ENCODE peak calls at places on chromosomes 12 and 14, in four cellular contexts. J is A172, W is AG10803, K is cardiac muscle cell. A is an unnamed sample.

GRCh38 chr14:51691176-51691575 is 39.5 kb downstream of the FRMD6 start:
- DNase-seq in J (no peak), W (peak), K (no peak), A (no peak)

GRCh38 chr14:103259801-103260628 is 74.0 kb upstream of the EIF5 start:
- DNase-seq in J (no peak), W (no peak), K (no peak), A (no peak)

GRCh38 chr12:132617822-132618682 is 524 bp upstream of the P2RX2 start:
- DNase-seq in J (no peak), W (no peak), K (no peak), A (no peak)

GRCh38 chr14:74296037-74296467 is 6.7 kb downstream of the ABCD4 start:
- DNase-seq in J (no peak), W (no peak), K (no peak), A (no peak)

GRCh38 chr12:13091831-13092230 is 11.6 kb downstream of the GSG1 start:
- DNase-seq in J (no peak), W (no peak), K (no peak), A (no peak)

GRCh38 chr14:42299692-42300091 is 693.0 kb downstream of the LRFN5 start:
- DNase-seq in J (peak), W (no peak), K (no peak), A (no peak)

GRCh38 chr12:67148265-67148664 is 120.9 kb upstream of the CAND1 start:
- DNase-seq in J (no peak), W (no peak), K (no peak), A (peak)

GRCh38 chr14:45290547-45290946 is 37.5 kb upstream of the MIS18BP1 start:
- DNase-seq in J (no peak), W (no peak), K (no peak), A (no peak)

GRCh38 chr12:26878661-26879119 is 45.7 kb upstream of the ITPR2 start:
- DNase-seq in J (no peak), W (peak), K (no peak), A (no peak)

GRCh38 chr12:132349501-132350131 is 20.2 kb upstream of the GALNT9 start:
- DNase-seq in J (no peak), W (no peak), K (no peak), A (no peak)

GRCh38 chr12:46164186-46164585 is 104.7 kb downstream of the SLC38A1 start:
- DNase-seq in J (no peak), W (no peak), K (no peak), A (peak)

GRCh38 chr14:90536511-90537191 is 139.8 kb downstream of the CALM1 start:
- DNase-seq in J (no peak), W (no peak), K (no peak), A (no peak)

GRCh38 chr14:68346540-68347232 is 446.2 kb downstream of the ZFP36L1 start:
- DNase-seq in J (no peak), W (no peak), K (no peak), A (no peak)

GRCh38 chr14:80705241-80705980 is 236.1 kb downstream of the CEP128 start:
- DNase-seq in J (no peak), W (no peak), K (no peak), A (peak)

GRCh38 chr12:120361506-120362208 is 7.3 kb downstream of the MSI1 start:
- DNase-seq in J (no peak), W (peak), K (peak), A (peak)

GRCh38 chr12:53694746-53695145 is 18.9 kb upstream of the ATP5MC2 start:
- DNase-seq in J (no peak), W (no peak), K (no peak), A (no peak)

GRCh38 chr12:130571734-130572133 is 144.4 kb downstream of the RIMBP2 start:
- DNase-seq in J (no peak), W (no peak), K (no peak), A (no peak)

GRCh38 chr12:125983094-125983783 is 918.0 kb downstream of the AACS start:
- DNase-seq in J (no peak), W (no peak), K (peak), A (peak)

GRCh38 chr12:93156091-93156490 is 221.6 kb upstream of the NUDT4 start:
- DNase-seq in J (no peak), W (no peak), K (no peak), A (no peak)

GRCh38 chr12:113315358-113315757 is 19.6 kb downstream of the SLC8B1 start:
- DNase-seq in J (no peak), W (no peak), K (no peak), A (no peak)

GRCh38 chr12:29732211-29732992 is 51.3 kb downstream of the TMTC1 start:
- DNase-seq in J (no peak), W (no peak), K (no peak), A (no peak)

GRCh38 chr14:39417014-39417413 is 15.2 kb downstream of the FBXO33 start:
- DNase-seq in J (no peak), W (peak), K (no peak), A (no peak)